ENCODE peak calls at places on chromosome 16, in four cellular contexts. J, A, V and F are unnamed samples.

GRCh38 chr16:23148166-23148512 is 1.1 kb downstream of the USP31 start:
- DNase-seq in J (no peak), A (no peak), V (no peak), F (no peak)

GRCh38 chr16:79600636-79601091 is at the start of gene MAF:
- DNase-seq in J (peak; percentile 67), A (peak; percentile 96), V (no peak), F (peak; percentile 92)

GRCh38 chr16:84044108-84044488 is 1.5 kb upstream of the SLC38A8 start:
- DNase-seq in J (no peak), A (no peak), V (no peak), F (no peak)

GRCh38 chr16:86068722-86069121 is 169.8 kb downstream of the IRF8 start:
- DNase-seq in J (no peak), A (no peak), V (no peak), F (no peak)

GRCh38 chr16:19583665-19584300 is 28.3 kb downstream of the VPS35L start:
- DNase-seq in J (no peak), A (no peak), V (no peak), F (no peak)

GRCh38 chr16:88983157-88983556 is 6.2 kb upstream of the CBFA2T3 start:
- DNase-seq in J (no peak), A (no peak), V (no peak), F (no peak)

GRCh38 chr16:58448890-58449289 is 51.1 kb upstream of the NDRG4 start:
- DNase-seq in J (no peak), A (no peak), V (no peak), F (no peak)

GRCh38 chr16:69186642-69187386 is at the start of gene SNTB2:
- DNase-seq in J (peak; percentile 75), A (peak; percentile 95), V (peak; percentile 95), F (peak; percentile 88)

GRCh38 chr16:67283826-67284555 is 4.7 kb downstream of the PLEKHG4 start:
- DNase-seq in J (no peak), A (no peak), V (no peak), F (no peak)

GRCh38 chr16:1071561-1072225 is 854 bp upstream of the SSTR5 start:
- DNase-seq in J (no peak), A (no peak), V (no peak), F (no peak)

GRCh38 chr16:63690961-63691360 is 1430.9 kb downstream of the CDH11 start:
- DNase-seq in J (no peak), A (no peak), V (no peak), F (no peak)

GRCh38 chr16:66923866-66924265 is 1.5 kb downstream of the RRAD start:
- DNase-seq in J (no peak), A (no peak), V (no peak), F (no peak)

GRCh38 chr16:46482895-46483294 is 138.3 kb downstream of the SHCBP1 start:
- DNase-seq in J (no peak), A (no peak), V (no peak), F (no peak)

GRCh38 chr16:80319181-80319580 is 221.6 kb upstream of the DYNLRB2 start:
- DNase-seq in J (no peak), A (no peak), V (no peak), F (no peak)

GRCh38 chr16:24009060-24009459 is 173.3 kb downstream of the PRKCB start:
- DNase-seq in J (no peak), A (no peak), V (peak; percentile 28), F (no peak)

GRCh38 chr16:1762879-1763520 is 8.3 kb downstream of the NME3 start:
- DNase-seq in J (no peak), A (no peak), V (no peak), F (no peak)

GRCh38 chr16:56923481-56923880 is 8.5 kb upstream of the HERPUD1 start:
- DNase-seq in J (no peak), A (no peak), V (no peak), F (no peak)

GRCh38 chr16:14961405-14962186 is 13.2 kb upstream of the PDXDC1 start:
- DNase-seq in J (no peak), A (no peak), V (no peak), F (no peak)

DNA sequence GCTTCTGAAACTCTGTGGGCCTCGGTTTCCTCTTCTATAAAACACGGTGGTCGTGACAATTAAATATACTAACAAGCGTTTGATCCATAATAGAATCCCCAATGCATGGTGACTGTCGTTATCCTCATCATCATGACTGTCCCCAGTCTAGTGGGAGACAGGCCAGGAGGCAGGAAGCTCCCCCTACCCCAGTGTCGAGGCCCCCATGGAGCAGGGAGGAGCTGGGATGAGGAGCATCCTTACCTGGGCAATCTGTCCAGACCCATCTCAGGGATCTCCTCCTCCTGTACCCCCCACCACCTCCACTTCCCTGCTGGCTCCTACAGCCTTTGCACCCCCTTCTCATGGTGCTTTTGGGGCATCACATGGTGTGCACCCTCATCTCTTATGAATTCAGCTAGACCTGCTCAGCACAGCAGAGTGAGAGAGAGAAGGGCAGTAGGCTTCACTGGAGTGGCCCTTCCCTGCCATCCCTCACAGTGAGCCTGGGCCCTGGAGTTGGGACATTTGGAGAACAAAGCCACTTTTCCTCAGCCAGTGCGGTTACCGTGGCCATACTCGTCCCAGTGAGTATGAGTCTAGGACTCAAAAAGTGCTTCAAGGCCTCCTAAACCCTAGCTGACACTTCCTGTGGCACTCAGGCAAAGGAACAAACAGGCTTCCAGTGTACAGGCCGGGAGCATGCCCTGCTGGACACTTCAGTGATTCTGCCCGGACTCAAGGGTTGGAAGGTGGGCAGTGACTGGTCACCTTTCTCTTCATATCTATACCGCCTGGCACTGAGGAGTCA is 148.6 kb downstream of the CLEC16A start:
- DNase-seq in J (no peak), A (no peak), V (no peak), F (no peak)
- TF ChIP-seq CTCF in J (no peak), A (no peak), V (no peak), F (no peak)

GRCh38 chr16:70638814-70639792 is 7.3 kb upstream of the IL34 start:
- DNase-seq in J (no peak), A (no peak), V (no peak), F (no peak)
- TF ChIP-seq CTCF in J (no peak), A (no peak), V (no peak), F (no peak)

GRCh38 chr16:26644912-26645543 is 421.7 kb upstream of the C16orf82 start:
- DNase-seq in J (no peak), A (peak; percentile 38), V (no peak), F (no peak)

GRCh38 chr16:26643519-26643918 is 423.2 kb upstream of the C16orf82 start:
- DNase-seq in J (no peak), A (peak; percentile 18), V (no peak), F (no peak)

GRCh38 chr16:26642047-26642664 is 424.6 kb upstream of the C16orf82 start:
- DNase-seq in J (no peak), A (no peak), V (no peak), F (no peak)

GRCh38 chr16:26648851-26649250 is 417.9 kb upstream of the C16orf82 start:
- DNase-seq in J (no peak), A (no peak), V (no peak), F (no peak)

DNA sequence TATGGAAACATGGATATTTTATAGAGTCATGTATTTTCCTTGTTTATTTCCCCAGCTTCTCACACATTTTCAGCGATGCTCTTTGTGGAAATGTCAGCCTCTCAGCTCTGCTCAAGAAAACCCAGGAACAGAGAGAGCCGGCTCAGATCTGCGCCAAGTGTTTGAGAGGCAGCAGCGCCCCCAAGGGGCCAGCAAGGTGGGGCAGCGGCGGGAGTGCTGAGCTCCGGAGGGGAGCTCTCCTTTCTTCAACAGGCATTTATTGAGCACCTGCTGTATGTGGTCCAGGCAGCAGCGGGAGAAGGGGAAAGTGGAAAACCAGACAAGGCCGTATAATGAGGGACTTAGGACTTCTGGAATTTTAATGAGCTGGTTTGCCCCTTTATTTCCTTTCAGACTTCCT is 421.1 kb upstream of the C16orf82 start:
- DNase-seq in J (peak; percentile 27), A (peak; percentile 23), V (no peak), F (no peak)
- TF ChIP-seq CTCF in J (no peak), A (peak; percentile 23), V (peak; percentile 18), F (no peak)

DNA sequence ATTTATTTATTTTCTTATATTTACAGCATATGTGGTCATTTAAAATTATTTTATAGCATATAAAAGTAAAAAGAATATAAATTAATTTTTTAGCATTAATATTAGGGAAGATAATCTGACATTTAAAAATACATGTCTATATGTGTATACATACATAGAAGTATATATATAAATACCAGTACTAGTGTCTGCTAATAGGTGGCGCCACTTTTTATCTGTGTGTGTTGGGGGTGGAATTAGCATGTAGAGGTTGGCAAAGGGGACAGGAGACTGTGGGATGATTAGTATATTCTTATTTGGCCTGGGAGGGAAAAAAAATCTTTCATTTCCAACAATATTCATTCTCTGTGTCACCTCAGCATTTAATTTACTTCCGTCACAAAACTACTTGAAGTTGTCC is 359.1 kb downstream of the WWOX start:
- DNase-seq in J (no peak), A (no peak), V (no peak), F (no peak)
- TF ChIP-seq CTCF in J (no peak), A (no peak), V (no peak), F (no peak)

DNA sequence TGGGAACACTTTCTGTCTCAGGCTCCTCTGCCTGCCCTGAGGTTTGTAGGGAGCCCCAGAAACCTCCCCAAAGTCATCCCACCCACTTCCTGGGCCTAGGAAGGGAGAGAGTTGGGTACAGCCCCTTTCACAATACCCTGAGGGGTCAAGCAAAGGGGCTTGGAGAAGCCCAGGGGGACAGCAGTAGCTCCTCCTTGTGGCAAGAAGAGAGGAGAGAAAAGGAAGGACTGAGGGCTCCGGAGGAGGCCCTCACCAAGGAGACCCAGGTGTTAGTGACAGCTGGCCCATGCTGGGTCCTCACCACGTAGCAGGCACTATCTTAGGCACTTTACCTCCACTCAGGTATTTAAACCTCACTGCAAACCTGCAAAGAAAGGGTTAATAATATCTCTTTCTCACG is 112.8 kb downstream of the IRX5 start:
- DNase-seq in J (no peak), A (peak; percentile 18), V (no peak), F (no peak)
- TF ChIP-seq CTCF in J (no peak), A (no peak), V (no peak), F (no peak)